ENCODE peak calls at places on chromosomes 2 and 18, in nine cellular contexts. Q is stimulated activated CD8-positive, alpha-beta memory T cell treated with anti-CD3 and anti-CD28 coated beads, Interleukin-15, amount 100 ng/mL, for 4 hours; D is activated CD8-positive, alpha-beta T cell treated with anti-CD3 and anti-CD28 coated beads, Interleukin-2, amount 10 ng/mL, durations not matched to agents 7 days and 5 days; K is endothelial cell of umbilical vein; P is HEK293T; S is osteoblast; E is NCI-H460; V is HS-27A; Y is Kasumi-1. C is an unnamed sample.

GRCh38 chr2:109193807-109194702 is 65.0 kb downstream of the SH3RF3 start:
- DNase-seq in Q (no peak), D (no peak), K (no peak), P (no peak), S (no peak), E (no peak), V (no peak), Y (no peak), C (no peak)

GRCh38 chr2:233940376-233941276 is 23.5 kb downstream of the TRPM8 start:
- DNase-seq in Q (no peak), D (no peak), K (no peak), P (no peak), S (no peak), E (no peak), V (no peak), Y (no peak), C (no peak)

GRCh38 chr2:173101687-173102086 is 26.0 kb downstream of the MAP3K20 start:
- DNase-seq in Q (no peak), D (no peak), K (no peak), P (no peak), S (no peak), E (no peak), V (no peak), Y (no peak), C (no peak)

GRCh38 chr2:240400319-240401161 is 34.9 kb upstream of the GPC1 start:
- DNase-seq in Q (no peak), D (no peak), K (no peak), P (no peak), S (peak; percentile 75), E (no peak), V (no peak), Y (no peak), C (no peak)

GRCh38 chr2:144675731-144676130 is 155.8 kb upstream of the ZEB2 start:
- DNase-seq in Q (no peak), D (no peak), K (no peak), P (no peak), S (no peak), E (no peak), V (no peak), Y (no peak), C (no peak)

GRCh38 chr2:188725981-188726380 is 248.2 kb upstream of the COL3A1 start:
- DNase-seq in Q (no peak), D (no peak), K (peak; percentile 43), P (no peak), S (no peak), E (no peak), V (peak; percentile 62), Y (no peak), C (no peak)

GRCh38 chr2:46264447-46264846 is 32.8 kb upstream of the EPAS1 start:
- DNase-seq in Q (no peak), D (peak; percentile 17), K (no peak), P (no peak), S (no peak), E (no peak), V (no peak), Y (no peak), C (no peak)

GRCh38 chr2:238695538-238695937 is 152.3 kb upstream of the TWIST2 start:
- DNase-seq in Q (no peak), D (no peak), K (no peak), P (no peak), S (no peak), E (no peak), V (no peak), Y (no peak), C (no peak)

GRCh38 chr2:63374341-63374740 is 213.9 kb downstream of the WDPCP start:
- DNase-seq in Q (no peak), D (no peak), K (no peak), P (no peak), S (no peak), E (no peak), V (no peak), Y (no peak), C (no peak)

GRCh38 chr2:219563271-219563928 is 7.9 kb downstream of the OBSL1 start:
- DNase-seq in Q (no peak), D (no peak), K (no peak), P (no peak), S (peak; percentile 65), E (no peak), V (no peak), Y (no peak), C (no peak)

GRCh38 chr18:74310411-74310810 is 5.2 kb upstream of the C18orf63 start:
- DNase-seq in Q (no peak), D (peak; percentile 37), K (peak; percentile 8), P (peak; percentile 8), S (no peak), E (peak; percentile 26), V (peak; percentile 31), Y (peak; percentile 6), C (no peak)